ENCODE peak calls at places on chromosomes 12 and 14, in eight cellular contexts. L is stomach, U is tibial nerve, Y is GM23338, P is ascending aorta, A is heart right ventricle, S is Peyer's patch, B is gastrocnemius medialis. W is an unnamed sample.

GRCh38 chr14:90397401-90398314 is 829 bp downstream of the CALM1 start:
- DNase-seq in L (peak; percentile 51), U (peak; percentile 15), Y (peak; percentile 56), P (peak; percentile 76), A (peak; percentile 81), S (peak; percentile 66), B (peak; percentile 41), W (peak; percentile 66)

GRCh38 chr14:38342803-38343202 is 86.9 kb upstream of the CLEC14A start:
- DNase-seq in L (no peak), U (no peak), Y (no peak), P (no peak), A (no peak), S (no peak), B (no peak), W (no peak)

GRCh38 chr12:51887476-51888315 is at the start of gene ANKRD33:
- DNase-seq in L (peak; percentile 54), U (no peak), Y (peak; percentile 94), P (no peak), A (no peak), S (no peak), B (no peak), W (no peak)

GRCh38 chr12:53596920-53597363 is 29.2 kb downstream of the ATF7 start:
- DNase-seq in L (no peak), U (no peak), Y (no peak), P (no peak), A (no peak), S (no peak), B (no peak), W (no peak)

GRCh38 chr12:107670999-107671643 is 14.5 kb upstream of the PWP1 start:
- DNase-seq in L (peak; percentile 37), U (no peak), Y (peak; percentile 86), P (no peak), A (no peak), S (no peak), B (no peak), W (no peak)

GRCh38 chr14:100241279-100241678 is 2.3 kb downstream of the YY1 start:
- DNase-seq in L (no peak), U (no peak), Y (no peak), P (no peak), A (no peak), S (no peak), B (no peak), W (no peak)

GRCh38 chr12:20555771-20556170 is 139.4 kb upstream of the SLCO1C1 start:
- DNase-seq in L (no peak), U (no peak), Y (no peak), P (no peak), A (no peak), S (no peak), B (no peak), W (no peak)

GRCh38 chr12:67441736-67442346 is 172.7 kb downstream of the CAND1 start:
- DNase-seq in L (peak; percentile 91), U (peak; percentile 92), Y (peak; percentile 94), P (peak; percentile 90), A (peak; percentile 90), S (peak; percentile 83), B (peak; percentile 88), W (peak; percentile 81)

GRCh38 chr14:98173291-98173690 is 1098.7 kb downstream of the BCL11B start:
- DNase-seq in L (no peak), U (no peak), Y (no peak), P (no peak), A (no peak), S (peak; percentile 67), B (no peak), W (no peak)

DNA sequence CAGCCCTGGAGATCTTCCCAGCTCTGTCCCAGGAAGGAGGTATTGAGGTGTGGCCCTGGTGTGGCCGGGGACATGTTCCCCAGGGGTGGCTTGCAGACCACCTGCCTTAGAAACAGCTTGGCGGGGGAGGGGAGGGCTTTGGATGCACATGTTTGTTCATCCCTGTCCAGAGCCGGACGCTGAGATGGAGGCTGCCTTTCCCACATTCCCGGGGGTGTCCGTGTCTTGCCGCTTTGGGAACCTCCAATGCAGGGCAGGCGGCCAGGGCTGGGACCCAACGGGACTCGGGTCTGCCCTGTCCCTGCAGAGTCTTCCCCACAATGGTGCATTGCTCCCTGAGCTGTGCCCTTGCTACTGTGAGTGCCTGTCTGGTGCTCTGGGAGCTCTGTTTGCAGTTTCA is 319.5 kb upstream of the SFSWAP start:
- DNase-seq in L (no peak), U (no peak), Y (no peak), P (peak; percentile 44), A (no peak), S (no peak), B (no peak), W (no peak)
- H3K27ac ChIP-seq in L (no peak overlapping the region), U (no peak overlapping the region), Y (no peak overlapping the region), P (no peak overlapping the region), A (no peak overlapping the region), S (no peak overlapping the region), B (no peak overlapping the region), W (no peak overlapping the region)

DNA sequence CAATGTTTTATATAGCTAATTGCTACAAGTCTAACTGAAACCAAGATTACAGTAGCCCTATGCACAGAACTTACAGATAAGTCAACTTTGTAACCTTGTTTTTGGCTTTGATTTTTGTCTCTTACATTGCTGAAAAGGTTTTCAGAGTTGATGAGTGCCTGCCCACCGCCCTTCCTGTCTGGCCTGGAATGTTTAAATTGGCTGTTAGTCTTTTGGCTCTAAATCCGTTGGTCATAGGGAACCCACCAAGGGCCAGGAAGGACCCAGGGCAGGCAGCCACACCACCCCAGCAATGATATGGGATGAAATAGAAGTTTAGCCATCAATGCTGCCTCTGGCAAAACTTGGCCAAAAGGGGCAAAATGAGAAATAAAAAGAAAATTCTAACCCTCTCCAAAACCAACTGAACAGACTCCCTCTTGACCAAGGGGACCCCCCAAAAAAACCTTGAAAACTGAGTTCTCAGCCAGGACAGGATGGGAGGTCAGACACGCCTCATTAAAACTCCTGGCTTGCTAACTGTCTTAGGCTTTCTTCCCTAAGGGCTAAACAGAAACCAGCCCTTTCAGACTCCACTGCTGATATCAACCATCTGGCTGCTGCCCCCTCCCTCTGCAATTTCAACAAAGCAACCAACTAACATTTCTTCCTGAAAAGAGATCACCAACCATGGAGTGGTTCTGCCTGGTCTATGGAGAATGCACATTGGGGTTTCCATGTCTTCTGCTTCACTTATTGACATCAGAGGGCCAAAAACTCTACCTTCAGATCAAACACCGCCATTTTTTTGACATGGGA is 242.1 kb upstream of the NOS1 start:
- DNase-seq in L (no peak), U (no peak), Y (peak; percentile 40), P (no peak), A (no peak), S (no peak), B (no peak), W (no peak)
- TF ChIP-seq CTCF in L (no peak), U (no peak), Y (peak; percentile 44), P (no peak), A (no peak), S (no peak), B (no peak), W (no peak)

GRCh38 chr12:57220770-57221168 is 4.2 kb downstream of the NXPH4 start:
- DNase-seq in L (no peak), U (no peak), Y (no peak), P (no peak), A (no peak), S (no peak), B (no peak), W (no peak)

GRCh38 chr12:57219993-57220728 is 3.6 kb downstream of the NXPH4 start:
- DNase-seq in L (no peak), U (no peak), Y (peak; percentile 44), P (no peak), A (no peak), S (no peak), B (no peak), W (no peak)

GRCh38 chr12:57221169-57221917 is 4.7 kb downstream of the NXPH4 start:
- DNase-seq in L (no peak), U (no peak), Y (no peak), P (no peak), A (no peak), S (no peak), B (no peak), W (no peak)

GRCh38 chr12:57218030-57218853 is 1.6 kb downstream of the NXPH4 start:
- DNase-seq in L (no peak), U (no peak), Y (no peak), P (no peak), A (no peak), S (no peak), B (no peak), W (no peak)

DNA sequence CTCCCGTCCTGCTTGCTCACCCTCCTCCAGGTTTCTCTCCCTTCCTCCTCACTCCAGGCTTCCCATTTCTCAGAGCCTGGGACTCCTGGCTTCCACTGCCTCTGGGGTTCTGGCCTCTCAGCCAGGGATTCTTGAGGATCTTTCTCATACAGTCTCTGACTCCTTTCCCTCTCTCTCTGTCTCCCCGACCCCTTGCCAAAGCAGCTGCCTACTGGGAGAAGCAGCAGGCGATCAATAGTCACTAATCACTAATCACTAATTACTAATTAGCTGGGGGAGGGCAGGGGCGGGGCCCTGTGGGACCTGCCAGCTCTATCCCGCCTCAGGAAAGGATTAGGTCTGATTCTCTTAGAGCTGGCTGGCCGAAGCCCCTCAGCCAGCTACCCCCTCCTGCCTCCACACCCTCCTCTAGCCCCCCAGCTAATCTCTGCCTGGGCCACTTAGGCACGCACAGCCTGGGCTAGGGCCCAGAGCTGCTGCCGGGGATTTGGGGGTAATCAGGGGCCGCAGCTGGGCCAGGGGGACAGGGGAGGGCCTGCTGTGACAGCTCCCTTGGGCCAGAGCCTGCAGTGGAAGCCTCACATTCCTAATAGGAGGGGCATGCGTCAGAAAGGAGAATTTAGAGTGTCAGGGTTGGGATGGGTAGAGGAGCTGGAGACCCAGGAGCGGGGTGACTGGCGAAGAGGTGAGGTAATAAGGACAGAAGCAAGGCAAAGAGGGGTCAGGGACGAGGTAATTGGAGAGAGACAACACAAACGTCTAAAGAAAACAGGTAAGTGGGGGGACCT is 2.8 kb downstream of the NXPH4 start:
- DNase-seq in L (no peak), U (no peak), Y (no peak), P (no peak), A (no peak), S (no peak), B (no peak), W (no peak)
- H3K27me3 ChIP-seq in L (peaks cover 95% of the 10 kb centered on the region), U (peaks cover 98% of the 10 kb centered on the region), Y (peaks cover 99% of the 10 kb centered on the region), P (no peaks in the 10 kb centered on the region), A (peaks cover 97% of the 10 kb centered on the region), S (no peaks in the 10 kb centered on the region), B (peaks cover 94% of the 10 kb centered on the region), W (peaks cover 4% of the 10 kb centered on the region)

DNA sequence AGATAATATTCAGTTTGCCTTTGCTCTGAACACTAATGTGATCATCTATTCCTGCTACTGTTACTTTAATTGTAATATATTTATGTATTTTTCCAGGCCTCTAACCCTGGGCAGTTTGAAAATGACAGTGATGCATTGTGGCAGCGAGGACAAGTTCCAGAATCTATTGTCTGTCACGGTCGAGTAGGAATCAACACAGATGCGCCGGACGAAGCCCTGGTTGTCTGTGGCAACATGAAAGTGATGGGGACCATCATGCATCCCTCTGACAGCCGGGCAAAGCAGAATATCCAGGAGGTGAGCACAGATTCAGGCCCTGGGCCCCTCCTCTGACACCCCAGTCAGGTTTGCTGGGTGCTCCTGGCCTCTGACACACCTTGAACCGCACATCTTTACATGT is 78.5 kb downstream of the MYRFL start:
- DNase-seq in L (no peak), U (no peak), Y (no peak), P (no peak), A (no peak), S (no peak), B (no peak), W (no peak)
- H3K27ac ChIP-seq in L (no peak overlapping the region), U (no peak overlapping the region), Y (no peak overlapping the region), P (no peak overlapping the region), A (peak overlapping the region; percentile 14), S (no peak overlapping the region), B (no peak overlapping the region), W (no peak overlapping the region)

DNA sequence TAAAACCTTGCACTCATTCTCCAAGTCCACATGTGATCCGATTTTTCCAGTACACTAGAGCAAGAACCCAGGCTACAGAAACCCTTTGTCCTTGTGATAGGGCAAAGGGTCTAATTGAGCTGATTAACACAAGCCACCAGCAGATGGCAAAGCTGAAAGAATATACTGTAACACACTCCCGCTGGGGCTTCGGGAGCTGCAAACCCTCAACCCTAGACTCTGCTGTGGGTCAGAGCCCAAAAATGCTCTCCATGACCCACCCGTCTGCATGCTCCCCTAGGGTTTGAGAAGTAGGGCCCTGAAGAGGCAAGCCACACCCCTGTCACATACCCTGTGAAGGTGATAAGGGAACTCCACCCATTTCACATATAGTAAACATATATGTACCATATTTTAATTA is 33.6 kb upstream of the PCNX1 start:
- DNase-seq in L (no peak), U (no peak), Y (no peak), P (no peak), A (no peak), S (no peak), B (no peak), W (no peak)
- TF ChIP-seq CTCF in L (no peak), U (no peak), Y (peak; percentile 23), P (no peak), A (no peak), S (peak; percentile 36), B (no peak), W (no peak)

W was measured in lung.